ENCODE peak calls at places on chromosomes 7 and 10, in five cellular contexts. N, E, O, G and M are unnamed samples.

GRCh38 chr7:16891338-16891737 is 9.6 kb upstream of the AGR3 start:
- DNase-seq in N (peak; percentile 58), E (peak; percentile 72), O (peak; percentile 68), G (no peak), M (peak; percentile 47)

GRCh38 chr10:1074748-1075358 is 18.7 kb downstream of the WDR37 start:
- DNase-seq in N (no peak), E (peak; percentile 44), O (peak; percentile 18), G (no peak), M (no peak)

GRCh38 chr7:116952640-116953371 is 495 bp upstream of the ST7 start:
- DNase-seq in N (peak; percentile 62), E (peak; percentile 67), O (no peak), G (peak; percentile 70), M (peak; percentile 67)

GRCh38 chr7:137923380-137923779 is 76.6 kb upstream of the DGKI start:
- DNase-seq in N (no peak), E (no peak), O (peak; percentile 81), G (no peak), M (peak; percentile 92)

GRCh38 chr7:22178735-22179134 is 178.2 kb downstream of the RAPGEF5 start:
- DNase-seq in N (no peak), E (no peak), O (no peak), G (no peak), M (no peak)

GRCh38 chr10:91776266-91776665 is 22.0 kb upstream of the TNKS2 start:
- DNase-seq in N (no peak), E (no peak), O (no peak), G (no peak), M (no peak)

GRCh38 chr10:132961-133898 is 2.0 kb upstream of the ZMYND11 start:
- DNase-seq in N (no peak), E (peak; percentile 67), O (peak; percentile 71), G (no peak), M (peak; percentile 43)

GRCh38 chr10:16583382-16583781 is 61.7 kb upstream of the C1QL3 start:
- DNase-seq in N (no peak), E (no peak), O (no peak), G (no peak), M (no peak)

GRCh38 chr10:111204880-111205279 is 128.1 kb downstream of the ADRA2A start:
- DNase-seq in N (no peak), E (no peak), O (no peak), G (no peak), M (no peak)

GRCh38 chr7:90726120-90726519 is 130.0 kb downstream of the CDK14 start:
- DNase-seq in N (no peak), E (peak; percentile 22), O (peak; percentile 42), G (no peak), M (no peak)

GRCh38 chr10:104913390-104913789 is 272.3 kb downstream of the SORCS3 start:
- DNase-seq in N (no peak), E (no peak), O (no peak), G (no peak), M (no peak)

GRCh38 chr7:492714-493065 is 27.0 kb downstream of the PDGFA start:
- DNase-seq in N (no peak), E (no peak), O (no peak), G (no peak), M (no peak)

GRCh38 chr7:98553666-98554065 is 63.4 kb upstream of the NPTX2 start:
- DNase-seq in N (no peak), E (no peak), O (no peak), G (no peak), M (no peak)

GRCh38 chr10:1360011-1360580 is 303.9 kb downstream of the WDR37 start:
- DNase-seq in N (no peak), E (no peak), O (no peak), G (no peak), M (no peak)

GRCh38 chr7:64098-64521 is 128.3 kb upstream of the FAM20C start:
- DNase-seq in N (peak; percentile 49), E (peak; percentile 81), O (peak; percentile 53), G (peak; percentile 84), M (peak; percentile 70)

GRCh38 chr7:155251831-155252230 is 45.8 kb upstream of the INSIG1 start:
- DNase-seq in N (no peak), E (no peak), O (no peak), G (no peak), M (no peak)

GRCh38 chr10:8835453-8836167 is 781.1 kb downstream of the GATA3 start:
- DNase-seq in N (no peak), E (no peak), O (peak; percentile 39), G (no peak), M (no peak)

GRCh38 chr10:122091722-122092121 is 102.8 kb downstream of the TACC2 start:
- DNase-seq in N (no peak), E (no peak), O (no peak), G (no peak), M (no peak)

GRCh38 chr10:122087436-122087835 is 98.5 kb downstream of the TACC2 start:
- DNase-seq in N (no peak), E (no peak), O (peak; percentile 48), G (no peak), M (no peak)

GRCh38 chr10:122086416-122087240 is 97.7 kb downstream of the TACC2 start:
- DNase-seq in N (no peak), E (no peak), O (no peak), G (no peak), M (no peak)

GRCh38 chr10:122085423-122085911 is 96.5 kb downstream of the TACC2 start:
- DNase-seq in N (no peak), E (no peak), O (peak; percentile 100), G (no peak), M (no peak)

DNA sequence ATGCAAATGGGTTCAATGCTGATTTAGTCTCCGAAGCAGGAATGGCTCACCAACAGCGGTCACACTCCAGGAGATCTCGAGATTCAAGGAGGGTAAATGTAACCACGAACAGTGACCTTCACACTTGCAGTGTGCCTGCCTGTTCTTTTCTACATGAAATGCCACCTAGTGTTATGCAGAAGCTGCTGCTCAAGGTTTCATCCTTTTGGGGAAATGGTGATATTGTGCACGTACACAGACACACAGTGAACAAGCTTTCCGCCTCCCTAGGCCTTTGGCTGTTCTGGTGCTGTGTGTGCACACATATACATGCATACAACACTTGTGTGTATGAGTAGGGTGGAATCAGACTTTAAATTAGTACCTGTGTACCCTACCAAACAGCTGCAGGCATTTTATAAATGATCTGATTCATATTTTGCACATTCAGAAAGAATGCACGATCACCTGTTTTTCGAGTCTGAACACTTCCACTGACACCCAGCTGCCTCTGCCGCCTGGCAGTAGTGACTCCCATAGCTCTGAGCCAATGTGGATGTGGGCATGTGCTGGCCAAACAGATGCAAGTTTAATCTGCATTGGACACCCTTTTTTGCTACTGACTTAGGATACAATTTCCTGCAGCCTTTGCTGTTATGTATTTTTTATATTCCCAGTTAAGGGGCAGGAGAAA is 100.5 kb downstream of the TACC2 start:
- DNase-seq in N (no peak), E (no peak), O (peak; percentile 98), G (no peak), M (no peak)
- TF ChIP-seq CTCF in N (no peak), E (no peak), O (peak; percentile 26), G (no peak), M (no peak)

DNA sequence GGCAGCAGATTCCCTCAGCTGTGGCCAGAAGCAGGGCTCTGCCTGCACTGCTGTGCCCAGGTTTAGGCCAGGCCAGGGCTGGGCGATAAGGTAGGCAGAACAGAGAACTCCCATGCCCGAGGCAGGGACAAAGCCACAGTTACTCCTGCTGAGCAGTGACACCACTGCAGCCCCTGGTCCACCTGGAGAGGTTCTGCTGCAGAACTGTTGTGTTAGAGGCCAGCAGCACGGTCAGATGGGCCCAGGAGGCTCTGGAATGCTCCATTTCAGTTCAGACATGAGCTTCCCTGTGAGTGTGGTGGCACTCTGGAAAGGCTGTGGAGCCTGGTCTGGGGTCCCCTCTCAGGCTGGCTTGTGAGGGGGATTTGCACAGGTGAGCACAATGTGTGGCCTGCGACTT is 16.3 kb downstream of the STRA8 start:
- DNase-seq in N (no peak), E (no peak), O (no peak), G (no peak), M (no peak)
- H3K27me3 ChIP-seq in N (no peaks in the 10 kb centered on the region), E (no peaks in the 10 kb centered on the region), O (no peaks in the 10 kb centered on the region), G (no peaks in the 10 kb centered on the region), M (no peaks in the 10 kb centered on the region)

GRCh38 chr10:86673216-86673826 is 5.0 kb downstream of the LDB3 start:
- DNase-seq in N (no peak), E (no peak), O (no peak), G (no peak), M (no peak)

GRCh38 chr10:86671419-86671818 is 3.1 kb downstream of the LDB3 start:
- DNase-seq in N (peak; percentile 73), E (no peak), O (no peak), G (no peak), M (no peak)

GRCh38 chr10:86674912-86675311 is 6.6 kb downstream of the LDB3 start:
- DNase-seq in N (no peak), E (no peak), O (no peak), G (no peak), M (no peak)

GRCh38 chr10:86671985-86672710 is 3.8 kb downstream of the LDB3 start:
- DNase-seq in N (no peak), E (peak; percentile 46), O (no peak), G (no peak), M (no peak)

DNA sequence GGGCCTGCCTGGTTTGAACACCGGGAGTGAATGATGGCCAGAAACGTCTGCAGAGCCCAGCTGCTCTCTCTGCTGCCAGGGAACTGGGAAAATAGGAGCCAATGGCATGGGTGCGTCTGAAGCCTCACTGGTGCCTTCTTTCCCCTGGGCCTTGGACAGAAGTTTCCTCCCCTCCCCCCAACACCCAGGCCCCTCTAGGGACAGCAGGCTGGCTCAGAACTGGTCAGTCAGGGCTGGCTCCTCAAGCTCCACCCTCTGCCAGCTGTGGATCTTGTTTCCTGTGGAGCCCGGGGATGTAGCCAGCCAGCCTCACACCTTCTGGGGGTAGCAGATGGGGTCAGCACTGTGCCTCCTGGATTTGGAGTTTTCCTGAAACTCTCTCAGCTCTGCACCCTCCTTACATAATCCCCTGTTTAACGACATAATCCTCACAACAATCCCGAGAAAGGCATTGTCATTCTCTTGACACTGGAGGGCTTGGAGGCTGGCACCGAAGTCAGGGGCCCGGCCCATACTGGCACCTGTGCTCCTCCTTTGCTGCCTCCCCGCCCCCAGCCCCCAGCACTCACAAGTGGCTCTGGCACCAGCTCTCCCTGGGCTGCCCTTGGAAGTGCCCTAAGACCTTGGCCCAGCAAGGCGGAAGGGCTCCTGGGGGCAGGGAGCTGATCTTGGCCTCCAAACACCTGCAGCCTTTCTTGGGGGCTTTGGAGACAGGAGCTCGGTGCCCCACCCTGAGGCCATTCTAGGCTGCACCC is 5.7 kb downstream of the LDB3 start:
- DNase-seq in N (no peak), E (no peak), O (no peak), G (no peak), M (no peak)
- TF ChIP-seq CTCF in N (no peak), E (no peak), O (no peak), G (no peak), M (no peak)

DNA sequence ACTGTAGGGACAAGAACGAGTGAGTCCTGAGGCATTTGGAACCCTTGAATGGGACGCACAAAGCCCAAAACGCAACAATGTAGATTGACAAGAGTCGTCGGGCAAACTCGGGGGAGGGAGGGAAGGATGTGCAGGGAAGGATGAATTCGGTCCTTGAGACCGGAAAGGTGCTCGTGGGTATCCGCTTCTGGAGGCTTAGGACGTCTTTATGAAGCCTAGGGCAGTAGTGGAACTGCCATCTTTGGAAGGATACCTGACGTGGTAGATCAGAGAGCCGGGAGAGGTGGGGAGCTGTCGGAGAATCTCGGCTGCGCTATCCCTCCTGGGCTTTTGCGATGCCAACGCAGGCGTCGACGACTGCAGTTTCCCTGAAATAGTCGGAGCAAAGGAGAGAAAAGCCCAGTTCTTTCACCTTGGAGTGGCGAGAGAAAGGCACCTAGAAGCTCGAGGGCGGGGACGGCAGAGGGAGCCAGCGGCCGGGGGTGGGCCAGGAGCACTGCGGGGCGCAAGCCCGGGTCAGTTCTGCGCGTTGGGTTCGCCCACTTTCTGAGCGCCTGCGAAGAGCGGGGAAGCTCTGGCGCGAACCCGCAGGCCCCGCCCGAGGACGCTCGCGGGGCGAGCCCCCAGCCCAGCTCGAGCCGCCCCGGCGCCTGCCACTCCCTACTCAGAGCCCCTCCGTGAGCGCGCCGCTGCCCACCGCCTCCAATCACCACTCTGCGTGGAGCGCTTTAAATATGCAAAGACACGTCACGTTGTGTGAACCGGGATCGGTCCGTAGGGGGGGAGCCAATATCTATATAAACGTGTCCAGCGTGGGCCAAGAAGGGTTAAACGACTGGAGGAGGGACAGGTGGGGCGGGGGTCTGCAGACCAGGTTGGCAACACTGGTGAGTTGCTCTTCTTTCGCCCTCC is at the start of gene CYP26C1:
- DNase-seq in N (no peak), E (no peak), O (no peak), G (no peak), M (no peak)
- H3K27me3 ChIP-seq in N (peaks cover 49% of the 10 kb centered on the region), E (peaks cover 97% of the 10 kb centered on the region), O (peaks cover 45% of the 10 kb centered on the region), G (peaks cover 29% of the 10 kb centered on the region), M (peaks cover 50% of the 10 kb centered on the region)